ENCODE peak calls at places on chromosomes 7 and 10, in eight cellular contexts. U is astrocyte of the spinal cord, G is BE2C, Y is fibroblast of lung, I is tibial artery, P is GM12865, T is GM23338, Q is heart right ventricle. V is an unnamed sample.

GRCh38 chr10:128921389-128922022 is 545.5 kb upstream of the MGMT start:
- DNase-seq in Q (no peak), Y (no peak), U (no peak), I (no peak), T (no peak), P (no peak), G (no peak), V (no peak)

GRCh38 chr7:54969190-54969967 is 49.4 kb upstream of the EGFR start:
- DNase-seq in U (no peak), G (no peak), Q (no peak), P (no peak), I (no peak), Y (no peak), T (no peak), V (no peak)

GRCh38 chr10:105206616-105207015 is 565.5 kb downstream of the SORCS3 start:
- DNase-seq in Q (no peak), I (no peak), G (no peak), Y (no peak), P (no peak), T (no peak), U (no peak), V (no peak)

GRCh38 chr7:39554583-39555140 is 11.5 kb upstream of the YAE1 start:
- DNase-seq in G (no peak), I (no peak), T (no peak), U (no peak), P (no peak), Q (no peak), Y (peak), V (peak)

GRCh38 chr7:69114374-69114773 is 483.9 kb upstream of the AUTS2 start:
- DNase-seq in Q (no peak), I (no peak), U (no peak), P (no peak), T (no peak), G (no peak), Y (no peak), V (no peak)

GRCh38 chr7:151008511-151009323 is 15.6 kb downstream of the ATG9B start:
- DNase-seq in G (peak), P (peak), Q (peak), I (no peak), T (peak), U (no peak), Y (peak), V (peak)

GRCh38 chr10:17062493-17063487 is 66.8 kb downstream of the CUBN start:
- DNase-seq in Q (peak), Y (peak), T (no peak), I (peak), P (no peak), G (no peak), U (peak), V (peak)

GRCh38 chr7:157476201-157476600 is 139.4 kb downstream of the DNAJB6 start:
- DNase-seq in G (no peak), I (no peak), P (no peak), Q (no peak), U (no peak), T (no peak), Y (no peak), V (no peak)

GRCh38 chr7:43379197-43379596 is 203.7 kb upstream of the STK17A start:
- DNase-seq in Q (no peak), G (no peak), Y (no peak), P (no peak), I (no peak), T (no peak), U (no peak), V (no peak)

GRCh38 chr10:76035010-76035727 is 603.7 kb downstream of the LRMDA start:
- DNase-seq in Y (no peak), P (no peak), G (no peak), T (no peak), I (no peak), U (no peak), Q (no peak), V (no peak)

GRCh38 chr10:121322046-121322445 is 276.2 kb downstream of the FGFR2 start:
- DNase-seq in Y (no peak), G (no peak), I (no peak), P (no peak), Q (no peak), U (no peak), T (no peak), V (no peak)

GRCh38 chr7:148327379-148327778 is 263.2 kb upstream of the C7orf33 start:
- DNase-seq in G (no peak), T (no peak), Q (no peak), P (no peak), Y (no peak), I (no peak), U (no peak), V (no peak)

GRCh38 chr7:77258014-77258413 is 58.4 kb upstream of the FGL2 start:
- DNase-seq in Q (no peak), T (no peak), Y (peak), G (peak), I (no peak), P (no peak), U (no peak), V (peak)

GRCh38 chr7:414681-415560 is 104.7 kb downstream of the PDGFA start:
- DNase-seq in Y (no peak), Q (no peak), I (peak), T (no peak), U (no peak), G (no peak), P (no peak), V (no peak)

GRCh38 chr10:13167568-13167967 is 6.2 kb downstream of the MCM10 start:
- DNase-seq in P (no peak), Q (no peak), T (no peak), I (no peak), U (no peak), Y (no peak), G (no peak), V (no peak)

GRCh38 chr10:47457826-47458225 is 26.1 kb downstream of the ANXA8 start:
- DNase-seq in G (no peak), Y (no peak), Q (no peak), U (no peak), I (no peak), T (no peak), P (no peak), V (no peak)

GRCh38 chr10:48729941-48730457 is 45.3 kb downstream of the WDFY4 start:
- DNase-seq in P (no peak), I (no peak), G (no peak), Q (no peak), Y (no peak), U (no peak), T (no peak), V (no peak)

GRCh38 chr7:67525588-67525987 is 529.0 kb downstream of the TYW1 start:
- DNase-seq in Q (no peak), I (no peak), T (no peak), G (no peak), P (no peak), Y (no peak), U (no peak), V (no peak)

DNA sequence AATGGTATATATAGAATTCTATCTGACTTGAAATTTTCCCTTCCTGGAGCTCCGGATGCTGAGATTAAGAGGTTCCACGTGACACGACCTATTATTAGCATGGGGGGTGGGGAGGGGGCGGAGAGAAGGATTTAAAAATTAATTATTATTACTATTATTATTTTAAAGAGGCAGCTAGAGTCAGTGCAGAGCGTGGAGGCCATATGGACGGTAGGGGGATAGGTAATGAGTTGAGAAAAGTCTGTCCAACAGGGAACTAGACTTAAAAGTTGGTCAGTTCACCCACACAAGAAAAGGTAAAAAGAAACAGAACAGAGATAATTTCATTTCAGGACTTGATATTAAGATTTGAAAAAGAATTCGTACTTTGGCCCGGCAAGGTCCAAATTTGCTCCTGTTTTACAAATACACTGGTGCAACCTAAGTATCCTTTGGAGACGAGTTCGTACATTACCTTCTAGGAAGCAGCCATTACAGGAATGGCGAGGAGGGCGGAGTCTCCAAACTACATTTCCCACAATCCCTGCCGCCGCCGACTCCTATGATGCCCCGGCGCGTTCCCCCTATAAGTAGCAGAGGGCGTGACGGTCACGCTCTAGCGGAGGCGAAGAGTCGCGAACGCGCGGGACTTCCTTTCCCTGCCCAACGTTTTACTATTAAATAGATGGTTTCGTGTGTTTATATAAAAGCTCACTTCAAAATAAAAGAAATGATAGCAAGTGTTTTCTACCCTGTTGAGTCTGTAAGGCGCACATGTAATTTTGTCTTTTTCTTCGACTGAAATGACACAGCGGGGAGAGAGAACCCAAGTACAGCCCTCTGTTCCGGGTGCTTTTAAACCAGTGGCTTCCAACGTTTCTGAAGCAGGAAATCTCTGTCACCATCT is at the start of gene SMIM30:
- DNase-seq in Y (peak), P (peak), T (peak), G (peak), U (peak), Q (peak), I (peak), V (peak)
- TF ChIP-seq CTCF in Y (no peak), P (no peak), T (no peak), G (no peak), U (no peak), Q (no peak), I (no peak), V (no peak)

DNA sequence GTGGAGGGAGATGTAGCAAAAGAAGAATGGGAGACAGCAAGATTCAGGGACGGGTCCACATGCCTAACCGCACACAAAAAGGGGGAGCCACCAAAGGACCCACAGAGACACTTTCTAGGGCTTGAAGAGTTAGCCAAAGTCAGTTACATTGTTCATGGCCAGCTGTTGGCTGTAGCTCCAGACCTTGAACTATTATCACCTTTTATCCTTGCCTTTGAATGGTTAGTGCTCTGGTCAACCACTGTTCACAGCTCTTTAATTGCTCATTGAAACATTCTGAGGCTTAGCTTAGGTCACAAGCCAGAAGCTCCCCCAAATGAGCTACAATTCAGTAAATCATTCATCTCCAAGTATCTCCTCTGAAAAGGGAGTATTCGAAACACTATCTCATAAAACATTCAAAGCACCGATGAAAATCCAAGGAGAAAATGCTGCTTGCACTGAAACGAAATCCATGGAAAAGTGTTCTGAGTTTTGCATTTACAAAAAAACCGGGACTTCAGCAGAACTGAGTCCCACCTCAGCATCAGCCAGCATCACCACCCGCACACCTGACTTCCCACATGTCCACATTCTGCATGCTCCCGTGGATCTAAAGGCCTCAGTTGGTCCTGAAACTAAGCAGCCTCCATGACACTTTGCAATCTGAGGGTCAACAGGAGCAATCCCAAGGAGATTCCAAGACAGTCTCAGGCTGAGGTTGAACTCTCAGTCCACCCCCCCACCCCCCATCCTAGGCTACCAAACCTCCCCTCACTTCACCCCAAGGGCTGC is 4.0 kb downstream of the SORBS1 start:
- DNase-seq in I (no peak), U (no peak), Q (no peak), P (no peak), T (no peak), G (no peak), Y (no peak), V (no peak)
- H3K4me3 ChIP-seq in I (peak), U (no peak), Q (no peak), P (no peak), T (no peak), G (no peak), Y (no peak), V (no peak)

GRCh38 chr10:83991986-83992753 is 147.1 kb upstream of the GHITM start:
- DNase-seq in Q (no peak), Y (no peak), P (peak), G (peak), T (peak), I (no peak), U (no peak), V (no peak)
- TF ChIP-seq CTCF in Q (no peak), Y (no peak), P (peak), G (peak), T (peak), I (no peak), U (peak), V (no peak)

GRCh38 chr10:23695825-23696420 is 257.0 kb downstream of the OTUD1 start:
- DNase-seq in U (no peak), Y (no peak), I (no peak), P (no peak), G (no peak), Q (no peak), T (peak), V (no peak)

GRCh38 chr10:23694446-23694920 is 255.6 kb downstream of the OTUD1 start:
- DNase-seq in P (no peak), I (no peak), G (no peak), U (peak), Y (no peak), Q (no peak), T (peak), V (no peak)

GRCh38 chr10:23696476-23696875 is 257.6 kb downstream of the OTUD1 start:
- DNase-seq in Q (no peak), I (no peak), U (no peak), Y (no peak), P (no peak), T (no peak), G (no peak), V (no peak)

GRCh38 chr10:23693895-23694294 is 255.0 kb downstream of the OTUD1 start:
- DNase-seq in P (no peak), U (no peak), Q (no peak), Y (no peak), I (no peak), G (no peak), T (peak), V (no peak)

GRCh38 chr10:23694921-23695824 is 256.3 kb downstream of the OTUD1 start:
- DNase-seq in Q (no peak), Y (no peak), U (no peak), I (no peak), G (no peak), P (no peak), T (peak), V (no peak)
- H3K4me3 ChIP-seq in Q (peak), Y (no peak), U (no peak), I (no peak), G (no peak), P (no peak), T (peak), V (no peak)

GRCh38 chr7:134585897-134586296 is 37.0 kb downstream of the AKR1B15 start:
- DNase-seq in P (no peak), Q (no peak), T (no peak), Y (no peak), I (no peak), U (no peak), G (no peak), V (no peak)

GRCh38 chr7:134587736-134588135 is 38.8 kb downstream of the AKR1B15 start:
- DNase-seq in P (no peak), Y (no peak), Q (no peak), T (no peak), G (no peak), I (no peak), U (no peak), V (peak)

GRCh38 chr7:134593530-134594392 is 44.9 kb downstream of the AKR1B15 start:
- DNase-seq in T (no peak), Y (peak), U (peak), G (peak), I (peak), Q (peak), P (no peak), V (peak)

GRCh38 chr7:134584290-134584689 is 35.4 kb downstream of the AKR1B15 start:
- DNase-seq in U (no peak), Y (no peak), I (no peak), T (no peak), P (no peak), Q (no peak), G (no peak), V (no peak)

GRCh38 chr7:134589491-134589941 is 40.6 kb downstream of the AKR1B15 start:
- DNase-seq in Q (no peak), Y (no peak), U (peak), P (no peak), G (no peak), I (no peak), T (no peak), V (no peak)
- TF ChIP-seq CTCF in Q (no peak), Y (no peak), U (no peak), P (no peak), G (no peak), I (no peak), T (no peak), V (no peak)

GRCh38 chr10:123558651-123559050 is 107.5 kb upstream of the GPR26 start:
- DNase-seq in I (no peak), Y (no peak), G (no peak), P (no peak), T (peak), U (no peak), Q (no peak), V (no peak)

GRCh38 chr10:123560301-123561144 is 105.6 kb upstream of the GPR26 start:
- DNase-seq in Y (no peak), G (no peak), Q (no peak), U (no peak), T (no peak), I (no peak), P (no peak), V (no peak)

GRCh38 chr10:123557366-123558108 is 108.6 kb upstream of the GPR26 start:
- DNase-seq in Y (no peak), I (no peak), G (no peak), T (no peak), P (no peak), U (no peak), Q (no peak), V (no peak)

GRCh38 chr10:123559823-123560092 is 106.4 kb upstream of the GPR26 start:
- DNase-seq in P (no peak), G (no peak), T (no peak), U (no peak), Y (no peak), Q (no peak), I (no peak), V (no peak)

GRCh38 chr10:123559066-123559822 is 106.9 kb upstream of the GPR26 start:
- DNase-seq in P (peak), U (peak), G (peak), Y (peak), T (peak), I (peak), Q (peak), V (peak)
- H3K4me3 ChIP-seq in P (no peak), U (no peak), G (no peak), Y (no peak), T (no peak), I (no peak), Q (no peak), V (no peak)

GRCh38 chr7:19268737-19269136 is 123.5 kb upstream of the FERD3L start:
- DNase-seq in Y (peak), U (no peak), T (no peak), I (no peak), Q (no peak), P (no peak), G (no peak), V (peak)

DNA sequence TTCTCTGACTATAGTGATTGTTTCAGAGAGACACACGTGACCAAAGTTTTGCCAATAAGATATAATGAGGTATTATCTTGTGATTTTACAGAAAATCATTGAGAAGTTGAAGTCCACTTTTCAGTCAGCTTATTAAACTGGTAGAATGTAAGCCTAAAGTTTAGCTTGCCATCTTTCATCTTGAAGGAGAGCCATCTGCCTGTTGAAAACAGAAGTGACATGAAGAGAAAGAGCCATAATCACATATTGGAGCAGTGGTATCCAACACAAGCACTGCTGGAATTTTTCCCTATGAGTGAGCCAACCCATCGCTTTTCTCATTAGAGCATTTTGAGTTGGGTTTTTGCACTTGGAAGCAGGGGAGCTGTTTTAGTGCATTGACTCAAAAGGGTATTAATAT is 117.6 kb upstream of the FERD3L start:
- DNase-seq in I (no peak), U (no peak), Q (no peak), P (no peak), Y (no peak), T (peak), G (no peak), V (no peak)
- TF ChIP-seq CTCF in I (no peak), U (no peak), Q (no peak), P (no peak), Y (no peak), T (peak), G (peak), V (no peak)